ENCODE peak calls at places on chromosome 18, in eight cellular contexts. One of them, this sample, is unnamed. For H3K36me3, the result is how much of the 10 kb centered on the place peaks cover.

GRCh38 chr18:74520096-74520833 is 14.0 kb upstream of the CNDP1 start:
- DNase-seq in body of pancreas: no peak
- DNase-seq in heart right ventricle: no peak
- DNase-seq in left ventricle myocardium inferior: no peak
- DNase-seq in HepG2: no peak
- DNase-seq in prostate gland: no peak
- DNase-seq in aorta: no peak
- DNase-seq in left lung: no peak
- DNase-seq in this sample: no peak

GRCh38 chr18:46622451-46622850 is 34.6 kb downstream of the LOXHD1 start:
- DNase-seq in body of pancreas: no peak
- DNase-seq in heart right ventricle: no peak
- DNase-seq in left ventricle myocardium inferior: no peak
- DNase-seq in HepG2: no peak
- DNase-seq in prostate gland: no peak
- DNase-seq in aorta: no peak
- DNase-seq in left lung: no peak
- DNase-seq in this sample: no peak

GRCh38 chr18:24011095-24011917 is 3.2 kb upstream of the TTC39C start:
- DNase-seq in body of pancreas: no peak
- DNase-seq in heart right ventricle: no peak
- DNase-seq in left ventricle myocardium inferior: no peak
- DNase-seq in HepG2: no peak
- DNase-seq in prostate gland: no peak
- DNase-seq in aorta: no peak
- DNase-seq in left lung: no peak
- DNase-seq in this sample: no peak

GRCh38 chr18:24271381-24272331 is 126.0 kb downstream of the OSBPL1A start:
- DNase-seq in body of pancreas: peak
- DNase-seq in heart right ventricle: peak
- DNase-seq in left ventricle myocardium inferior: peak
- DNase-seq in HepG2: peak
- DNase-seq in prostate gland: peak
- DNase-seq in aorta: peak
- DNase-seq in left lung: peak
- DNase-seq in this sample: peak

GRCh38 chr18:57084331-57085298 is 62.3 kb upstream of the BOD1L2 start:
- DNase-seq in body of pancreas: no peak
- DNase-seq in heart right ventricle: no peak
- DNase-seq in left ventricle myocardium inferior: no peak
- DNase-seq in HepG2: no peak
- DNase-seq in prostate gland: no peak
- DNase-seq in aorta: no peak
- DNase-seq in left lung: no peak
- DNase-seq in this sample: no peak

GRCh38 chr18:48590678-48591077 is 51.8 kb downstream of the CTIF start:
- DNase-seq in body of pancreas: no peak
- DNase-seq in heart right ventricle: no peak
- DNase-seq in left ventricle myocardium inferior: no peak
- DNase-seq in HepG2: no peak
- DNase-seq in prostate gland: no peak
- DNase-seq in aorta: peak
- DNase-seq in left lung: no peak
- DNase-seq in this sample: no peak

GRCh38 chr18:58454406-58455061 is 174.4 kb downstream of the ALPK2 start:
- DNase-seq in body of pancreas: no peak
- DNase-seq in heart right ventricle: no peak
- DNase-seq in left ventricle myocardium inferior: no peak
- DNase-seq in HepG2: no peak
- DNase-seq in prostate gland: no peak
- DNase-seq in aorta: no peak
- DNase-seq in left lung: no peak
- DNase-seq in this sample: no peak

GRCh38 chr18:52462853-52463252 is 122.9 kb downstream of the DCC start:
- DNase-seq in body of pancreas: no peak
- DNase-seq in heart right ventricle: no peak
- DNase-seq in left ventricle myocardium inferior: no peak
- DNase-seq in HepG2: no peak
- DNase-seq in prostate gland: no peak
- DNase-seq in aorta: no peak
- DNase-seq in left lung: no peak
- DNase-seq in this sample: no peak

GRCh38 chr18:26460449-26461091 is 87.8 kb downstream of the KCTD1 start:
- DNase-seq in body of pancreas: peak
- DNase-seq in heart right ventricle: peak
- DNase-seq in left ventricle myocardium inferior: peak
- DNase-seq in HepG2: no peak
- DNase-seq in prostate gland: peak
- DNase-seq in aorta: no peak
- DNase-seq in left lung: peak
- DNase-seq in this sample: no peak

GRCh38 chr18:41059126-41059415 is 896.0 kb upstream of the PIK3C3 start:
- DNase-seq in body of pancreas: no peak
- DNase-seq in heart right ventricle: no peak
- DNase-seq in left ventricle myocardium inferior: no peak
- DNase-seq in HepG2: no peak
- DNase-seq in prostate gland: no peak
- DNase-seq in aorta: no peak
- DNase-seq in left lung: no peak
- DNase-seq in this sample: no peak

GRCh38 chr18:60554961-60555360 is 182.4 kb upstream of the MC4R start:
- DNase-seq in body of pancreas: no peak
- DNase-seq in heart right ventricle: no peak
- DNase-seq in left ventricle myocardium inferior: no peak
- DNase-seq in HepG2: no peak
- DNase-seq in prostate gland: no peak
- DNase-seq in aorta: no peak
- DNase-seq in left lung: no peak
- DNase-seq in this sample: peak

GRCh38 chr18:21191596-21192307 is 50.3 kb upstream of the GREB1L start:
- DNase-seq in body of pancreas: peak
- DNase-seq in heart right ventricle: peak
- DNase-seq in left ventricle myocardium inferior: peak
- DNase-seq in HepG2: peak
- DNase-seq in prostate gland: peak
- DNase-seq in aorta: peak
- DNase-seq in left lung: peak
- DNase-seq in this sample: peak

GRCh38 chr18:37299471-37300304 is 265.9 kb downstream of the CELF4 start:
- DNase-seq in body of pancreas: peak
- DNase-seq in heart right ventricle: peak
- DNase-seq in left ventricle myocardium inferior: peak
- DNase-seq in HepG2: peak
- DNase-seq in prostate gland: peak
- DNase-seq in aorta: peak
- DNase-seq in left lung: peak
- DNase-seq in this sample: no peak
- H3K27ac ChIP-seq in body of pancreas: peak
- H3K27ac ChIP-seq in heart right ventricle: no peak
- H3K27ac ChIP-seq in left ventricle myocardium inferior: no peak
- H3K27ac ChIP-seq in HepG2: no peak
- H3K27ac ChIP-seq in prostate gland: no peak
- H3K27ac ChIP-seq in aorta: no peak
- H3K27ac ChIP-seq in left lung: no peak
- H3K27ac ChIP-seq in this sample: no peak

DNA sequence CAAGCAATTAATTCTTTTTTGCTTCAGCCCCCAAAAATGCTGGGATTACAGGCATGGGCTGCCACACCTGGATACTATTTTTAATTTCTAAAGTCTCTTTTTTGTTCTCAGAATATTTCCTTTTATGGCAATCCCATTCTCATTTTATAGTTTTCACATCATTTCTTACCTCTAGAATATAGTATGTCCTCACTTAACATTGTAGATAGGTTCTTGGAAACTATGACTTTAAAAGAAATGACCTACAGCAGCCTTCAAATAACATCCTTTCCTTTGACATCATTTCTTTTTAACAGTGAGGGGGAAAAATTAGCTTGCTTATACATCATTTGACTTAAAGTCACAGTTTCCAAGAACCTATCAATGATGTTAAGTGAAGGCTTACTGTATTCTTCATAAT is 31.6 kb downstream of the RBBP8 start:
- DNase-seq in body of pancreas: no peak
- DNase-seq in heart right ventricle: no peak
- DNase-seq in left ventricle myocardium inferior: no peak
- DNase-seq in HepG2: no peak
- DNase-seq in prostate gland: no peak
- DNase-seq in aorta: no peak
- DNase-seq in left lung: no peak
- DNase-seq in this sample: no peak
- H3K36me3 ChIP-seq in body of pancreas: under half
- H3K36me3 ChIP-seq in heart right ventricle: under half
- H3K36me3 ChIP-seq in left ventricle myocardium inferior: under half
- H3K36me3 ChIP-seq in HepG2: under half
- H3K36me3 ChIP-seq in prostate gland: under half
- H3K36me3 ChIP-seq in aorta: under half
- H3K36me3 ChIP-seq in left lung: under half
- H3K36me3 ChIP-seq in this sample: under half

GRCh38 chr18:35284846-35285245 is 5.2 kb downstream of the ZSCAN30 start:
- DNase-seq in body of pancreas: no peak
- DNase-seq in heart right ventricle: no peak
- DNase-seq in left ventricle myocardium inferior: no peak
- DNase-seq in HepG2: no peak
- DNase-seq in prostate gland: no peak
- DNase-seq in aorta: no peak
- DNase-seq in left lung: no peak
- DNase-seq in this sample: no peak

GRCh38 chr18:35291166-35291565 is 1.1 kb upstream of the ZSCAN30 start:
- DNase-seq in body of pancreas: no peak
- DNase-seq in heart right ventricle: no peak
- DNase-seq in left ventricle myocardium inferior: no peak
- DNase-seq in HepG2: no peak
- DNase-seq in prostate gland: no peak
- DNase-seq in aorta: no peak
- DNase-seq in left lung: no peak
- DNase-seq in this sample: no peak

GRCh38 chr18:35283923-35284794 is 5.9 kb downstream of the ZSCAN30 start:
- DNase-seq in body of pancreas: no peak
- DNase-seq in heart right ventricle: peak
- DNase-seq in left ventricle myocardium inferior: peak
- DNase-seq in HepG2: no peak
- DNase-seq in prostate gland: no peak
- DNase-seq in aorta: no peak
- DNase-seq in left lung: no peak
- DNase-seq in this sample: no peak

GRCh38 chr18:35290070-35290735 is at the start of gene ZSCAN30:
- DNase-seq in body of pancreas: peak
- DNase-seq in heart right ventricle: peak
- DNase-seq in left ventricle myocardium inferior: peak
- DNase-seq in HepG2: peak
- DNase-seq in prostate gland: peak
- DNase-seq in aorta: peak
- DNase-seq in left lung: peak
- DNase-seq in this sample: peak

DNA sequence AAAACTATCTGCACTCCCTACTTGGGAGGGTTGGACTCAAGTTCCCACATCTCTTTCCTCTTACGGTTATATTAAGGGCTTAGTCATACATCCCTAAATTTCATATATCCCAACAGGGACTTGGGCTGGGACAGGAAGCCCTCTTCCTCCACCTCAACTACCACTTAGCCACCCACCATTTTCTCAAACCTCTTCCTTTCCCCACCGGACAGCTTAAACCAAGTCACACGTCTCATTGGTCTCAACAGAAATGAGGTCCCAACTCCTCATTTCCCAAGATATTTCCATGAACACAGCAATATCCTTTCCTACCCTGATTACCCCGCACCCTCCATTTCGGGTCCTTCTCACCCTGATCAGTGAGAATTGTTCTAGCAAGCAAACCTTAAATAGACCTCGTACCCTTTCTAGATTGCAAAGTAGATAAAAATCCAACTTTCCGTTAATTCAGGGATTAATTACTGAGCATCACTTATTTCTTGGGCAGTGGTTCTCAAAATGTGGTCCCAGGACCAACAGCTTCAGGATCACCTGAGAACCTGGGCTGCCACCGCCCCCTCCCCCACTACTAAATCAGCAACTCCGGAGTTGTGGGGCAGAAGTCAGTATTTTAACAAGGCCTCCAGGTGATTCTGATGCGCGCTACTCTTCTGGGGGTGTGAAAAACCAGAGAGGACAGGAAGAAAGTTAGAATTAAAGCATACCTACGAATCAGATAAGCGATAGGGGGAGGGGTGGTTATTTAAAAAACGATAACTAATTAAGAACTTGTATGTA is 548 bp downstream of the ZSCAN30 start:
- DNase-seq in body of pancreas: peak
- DNase-seq in heart right ventricle: peak
- DNase-seq in left ventricle myocardium inferior: no peak
- DNase-seq in HepG2: peak
- DNase-seq in prostate gland: peak
- DNase-seq in aorta: no peak
- DNase-seq in left lung: peak
- DNase-seq in this sample: no peak
- H3K4me3 ChIP-seq in body of pancreas: peak
- H3K4me3 ChIP-seq in heart right ventricle: peak
- H3K4me3 ChIP-seq in left ventricle myocardium inferior: peak
- H3K4me3 ChIP-seq in HepG2: peak
- H3K4me3 ChIP-seq in prostate gland: peak
- H3K4me3 ChIP-seq in aorta: peak
- H3K4me3 ChIP-seq in left lung: peak
- H3K4me3 ChIP-seq in this sample: peak

GRCh38 chr18:50802133-50802532 is 17.7 kb downstream of the MRO start:
- DNase-seq in body of pancreas: peak
- DNase-seq in heart right ventricle: no peak
- DNase-seq in left ventricle myocardium inferior: no peak
- DNase-seq in HepG2: no peak
- DNase-seq in prostate gland: no peak
- DNase-seq in aorta: no peak
- DNase-seq in left lung: no peak
- DNase-seq in this sample: no peak

GRCh38 chr18:50805732-50806131 is 14.1 kb downstream of the MRO start:
- DNase-seq in body of pancreas: no peak
- DNase-seq in heart right ventricle: no peak
- DNase-seq in left ventricle myocardium inferior: no peak
- DNase-seq in HepG2: no peak
- DNase-seq in prostate gland: no peak
- DNase-seq in aorta: no peak
- DNase-seq in left lung: no peak
- DNase-seq in this sample: no peak

GRCh38 chr18:50803579-50803978 is 16.2 kb downstream of the MRO start:
- DNase-seq in body of pancreas: peak
- DNase-seq in heart right ventricle: no peak
- DNase-seq in left ventricle myocardium inferior: no peak
- DNase-seq in HepG2: no peak
- DNase-seq in prostate gland: no peak
- DNase-seq in aorta: no peak
- DNase-seq in left lung: no peak
- DNase-seq in this sample: no peak

GRCh38 chr18:50806208-50806616 is 13.6 kb downstream of the MRO start:
- DNase-seq in body of pancreas: peak
- DNase-seq in heart right ventricle: no peak
- DNase-seq in left ventricle myocardium inferior: peak
- DNase-seq in HepG2: peak
- DNase-seq in prostate gland: no peak
- DNase-seq in aorta: peak
- DNase-seq in left lung: peak
- DNase-seq in this sample: peak

DNA sequence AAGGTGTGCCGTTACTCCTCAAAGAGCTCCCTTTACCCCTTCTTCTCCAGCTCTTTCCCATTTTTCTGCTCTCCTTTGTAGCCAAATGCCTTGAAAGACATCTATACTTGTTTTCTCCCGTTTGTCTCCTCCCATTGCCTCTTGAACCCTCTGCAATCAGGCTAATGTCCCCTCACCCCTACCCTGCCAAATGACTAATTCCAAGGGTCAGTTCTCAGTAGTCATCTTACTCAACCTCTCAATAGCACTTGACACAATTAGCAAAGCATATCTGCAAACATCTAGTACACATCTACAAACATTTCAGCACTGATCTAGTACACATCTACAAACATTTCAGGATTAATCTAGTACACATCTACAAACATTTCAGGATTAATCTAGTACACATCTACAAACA is 12.6 kb downstream of the MRO start:
- DNase-seq in body of pancreas: no peak
- DNase-seq in heart right ventricle: no peak
- DNase-seq in left ventricle myocardium inferior: no peak
- DNase-seq in HepG2: no peak
- DNase-seq in prostate gland: no peak
- DNase-seq in aorta: no peak
- DNase-seq in left lung: no peak
- DNase-seq in this sample: no peak
- H3K27ac ChIP-seq in body of pancreas: no peak
- H3K27ac ChIP-seq in heart right ventricle: no peak
- H3K27ac ChIP-seq in left ventricle myocardium inferior: no peak
- H3K27ac ChIP-seq in HepG2: no peak
- H3K27ac ChIP-seq in prostate gland: no peak
- H3K27ac ChIP-seq in aorta: no peak
- H3K27ac ChIP-seq in left lung: no peak
- H3K27ac ChIP-seq in this sample: no peak